ENCODE peak calls at places on chromosomes 11 and 22, in five cellular contexts. One of them, this sample, is unnamed.
A peak's percentile ranks its signal among the peaks of the same experiment; 100 is the strongest.

GRCh38 chr11:65595921-65596281 is 301 bp upstream of the KCNK7 start:
- DNase-seq in GM12878: no peak
- DNase-seq in A549: no peak
- DNase-seq in HepG2: no peak
- DNase-seq in K562: no peak
- DNase-seq in this sample: no peak

GRCh38 chr11:73028621-73029020 is 113.5 kb downstream of the FCHSD2 start:
- DNase-seq in GM12878: no peak
- DNase-seq in A549: no peak
- DNase-seq in HepG2: no peak
- DNase-seq in K562: no peak
- DNase-seq in this sample: peak; percentile 17

GRCh38 chr11:1486054-1486825 is at the start of gene MOB2:
- DNase-seq in GM12878: no peak
- DNase-seq in A549: no peak
- DNase-seq in HepG2: no peak
- DNase-seq in K562: no peak
- DNase-seq in this sample: no peak

GRCh38 chr11:36899796-36900195 is 301.8 kb upstream of the RAG2 start:
- DNase-seq in GM12878: no peak
- DNase-seq in A549: no peak
- DNase-seq in HepG2: no peak
- DNase-seq in K562: no peak
- DNase-seq in this sample: no peak

GRCh38 chr22:30874431-30875370 is 93.9 kb downstream of the MORC2 start:
- DNase-seq in GM12878: no peak
- DNase-seq in A549: no peak
- DNase-seq in HepG2: no peak
- DNase-seq in K562: no peak
- DNase-seq in this sample: no peak

GRCh38 chr22:38944653-38945052 is 12.8 kb upstream of the APOBEC3A start:
- DNase-seq in GM12878: no peak
- DNase-seq in A549: no peak
- DNase-seq in HepG2: no peak
- DNase-seq in K562: no peak
- DNase-seq in this sample: no peak

GRCh38 chr11:61332266-61332822 is 561 bp downstream of the DDB1 start:
- DNase-seq in GM12878: no peak
- DNase-seq in A549: peak; percentile 57
- DNase-seq in HepG2: peak; percentile 52
- DNase-seq in K562: peak; percentile 41
- DNase-seq in this sample: peak; percentile 40

GRCh38 chr11:34150494-34151151 is 45.2 kb downstream of the NAT10 start:
- DNase-seq in GM12878: no peak
- DNase-seq in A549: no peak
- DNase-seq in HepG2: no peak
- DNase-seq in K562: no peak
- DNase-seq in this sample: no peak

GRCh38 chr22:39611360-39611759 is 40.8 kb downstream of the CACNA1I start:
- DNase-seq in GM12878: no peak
- DNase-seq in A549: no peak
- DNase-seq in HepG2: no peak
- DNase-seq in K562: no peak
- DNase-seq in this sample: no peak

GRCh38 chr11:127106142-127106541 is 105.6 kb upstream of the KIRREL3 start:
- DNase-seq in GM12878: no peak
- DNase-seq in A549: no peak
- DNase-seq in HepG2: no peak
- DNase-seq in K562: no peak
- DNase-seq in this sample: no peak

GRCh38 chr11:131043251-131043650 is 127.0 kb upstream of the SNX19 start:
- DNase-seq in GM12878: no peak
- DNase-seq in A549: no peak
- DNase-seq in HepG2: no peak
- DNase-seq in K562: no peak
- DNase-seq in this sample: no peak

GRCh38 chr11:121389651-121390050 is 62.5 kb upstream of the SORL1 start:
- DNase-seq in GM12878: no peak
- DNase-seq in A549: no peak
- DNase-seq in HepG2: no peak
- DNase-seq in K562: no peak
- DNase-seq in this sample: no peak

GRCh38 chr11:10606536-10607208 is 38.2 kb upstream of the LYVE1 start:
- DNase-seq in GM12878: peak; percentile 16
- DNase-seq in A549: no peak
- DNase-seq in HepG2: no peak
- DNase-seq in K562: no peak
- DNase-seq in this sample: peak; percentile 89
- TF ChIP-seq MYC in GM12878: no peak
- TF ChIP-seq MYC in A549: no peak
- TF ChIP-seq MYC in HepG2: no peak
- TF ChIP-seq MYC in K562: no peak
- TF ChIP-seq MYC in this sample: no peak

GRCh38 chr22:19622061-19622441 is 92.3 kb upstream of the SEPTIN5 start:
- DNase-seq in GM12878: peak; percentile 40
- DNase-seq in A549: no peak
- DNase-seq in HepG2: no peak
- DNase-seq in K562: no peak
- DNase-seq in this sample: peak; percentile 38
- H3K4me3 ChIP-seq in GM12878: no peak overlapping the region
- H3K4me3 ChIP-seq in A549: no peak overlapping the region
- H3K4me3 ChIP-seq in HepG2: no peak overlapping the region
- H3K4me3 ChIP-seq in K562: no peak overlapping the region
- H3K4me3 ChIP-seq in this sample: no peak overlapping the region

DNA sequence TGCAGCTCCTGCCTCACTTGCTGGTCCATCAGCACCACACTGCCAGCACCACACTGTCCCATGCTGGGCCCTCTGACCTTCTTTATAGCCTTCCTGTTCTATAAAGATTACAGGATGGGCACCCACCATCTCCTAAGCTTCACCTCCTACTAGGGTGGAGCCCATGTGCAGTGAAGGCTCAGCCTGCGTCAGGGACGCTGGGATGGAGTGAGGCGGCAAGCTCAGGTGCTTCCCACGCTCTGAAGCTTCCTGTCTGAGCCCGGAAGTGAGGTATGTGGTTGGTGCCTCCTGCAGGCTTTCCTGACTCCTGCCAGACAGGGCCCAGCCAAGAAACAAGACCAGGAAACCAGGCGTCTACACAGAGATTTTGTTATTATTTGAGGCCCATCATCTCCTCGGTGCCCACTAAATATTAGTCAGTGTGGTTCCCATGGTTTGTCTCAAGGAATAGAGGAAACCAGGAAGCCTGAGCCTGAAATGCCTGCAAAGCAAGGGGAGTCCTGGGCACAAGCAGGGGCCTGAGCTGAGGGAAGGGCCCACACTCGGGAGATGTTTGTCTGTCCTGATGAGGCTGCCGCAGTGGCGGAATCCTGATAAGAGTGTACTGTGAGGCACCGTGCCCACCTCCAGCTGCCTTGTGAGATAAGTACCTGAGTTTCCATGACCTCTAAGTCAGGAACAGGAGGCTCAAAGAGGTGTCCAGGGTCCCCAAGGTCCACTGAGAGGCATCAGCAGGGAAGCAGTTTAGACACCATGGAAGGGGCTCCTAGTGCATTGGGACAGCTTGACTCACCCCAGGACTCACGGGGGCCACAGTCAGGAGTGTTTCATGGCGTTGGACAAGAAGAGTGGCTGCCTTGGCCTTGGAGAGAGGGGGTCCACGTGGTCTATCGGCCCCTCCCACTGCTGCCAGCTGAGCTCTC is 22.0 kb downstream of the RSPH14 start:
- DNase-seq in GM12878: no peak
- DNase-seq in A549: no peak
- DNase-seq in HepG2: no peak
- DNase-seq in K562: peak; percentile 80
- DNase-seq in this sample: no peak
- TF ChIP-seq MYC in GM12878: no peak
- TF ChIP-seq MYC in A549: no peak
- TF ChIP-seq MYC in HepG2: no peak
- TF ChIP-seq MYC in K562: peak; percentile 72
- TF ChIP-seq MYC in this sample: no peak

GRCh38 chr11:28243057-28243456 is 134.9 kb downstream of the METTL15 start:
- DNase-seq in GM12878: no peak
- DNase-seq in A549: no peak
- DNase-seq in HepG2: no peak
- DNase-seq in K562: no peak
- DNase-seq in this sample: no peak

GRCh38 chr11:28242596-28242995 is 134.4 kb downstream of the METTL15 start:
- DNase-seq in GM12878: no peak
- DNase-seq in A549: no peak
- DNase-seq in HepG2: no peak
- DNase-seq in K562: no peak
- DNase-seq in this sample: no peak

GRCh38 chr11:28245131-28245530 is 136.9 kb downstream of the METTL15 start:
- DNase-seq in GM12878: no peak
- DNase-seq in A549: no peak
- DNase-seq in HepG2: no peak
- DNase-seq in K562: no peak
- DNase-seq in this sample: no peak

GRCh38 chr11:28243596-28243995 is 135.4 kb downstream of the METTL15 start:
- DNase-seq in GM12878: no peak
- DNase-seq in A549: no peak
- DNase-seq in HepG2: no peak
- DNase-seq in K562: no peak
- DNase-seq in this sample: no peak

DNA sequence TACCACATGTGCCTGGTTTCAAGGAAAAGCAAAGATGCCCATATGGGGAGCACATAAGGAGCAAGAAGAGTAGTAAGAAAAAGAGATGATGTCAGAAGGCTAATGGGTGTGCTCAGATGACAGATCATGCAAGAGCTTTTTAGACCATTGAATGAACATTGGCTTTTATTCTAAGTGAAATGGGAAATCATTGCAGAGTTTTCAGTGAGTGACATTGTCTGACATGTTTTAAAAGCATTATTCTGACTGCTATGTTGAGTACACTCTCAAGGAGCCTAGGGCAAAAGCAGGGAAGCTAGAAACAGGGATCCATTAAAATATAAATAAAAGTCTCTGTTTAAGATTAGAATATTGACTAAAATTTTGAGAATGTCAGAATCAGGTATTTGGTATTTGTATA is 133.6 kb downstream of the METTL15 start:
- DNase-seq in GM12878: no peak
- DNase-seq in A549: no peak
- DNase-seq in HepG2: no peak
- DNase-seq in K562: no peak
- DNase-seq in this sample: no peak
- H3K4me3 ChIP-seq in GM12878: no peak overlapping the region
- H3K4me3 ChIP-seq in A549: no peak overlapping the region
- H3K4me3 ChIP-seq in HepG2: no peak overlapping the region
- H3K4me3 ChIP-seq in K562: no peak overlapping the region
- H3K4me3 ChIP-seq in this sample: no peak overlapping the region

GRCh38 chr11:119676461-119677020 is 52.5 kb downstream of the NECTIN1 start:
- DNase-seq in GM12878: no peak
- DNase-seq in A549: no peak
- DNase-seq in HepG2: no peak
- DNase-seq in K562: no peak
- DNase-seq in this sample: peak; percentile 52
- TF ChIP-seq MYC in GM12878: no peak
- TF ChIP-seq MYC in A549: no peak
- TF ChIP-seq MYC in HepG2: no peak
- TF ChIP-seq MYC in K562: no peak
- TF ChIP-seq MYC in this sample: no peak